ENCODE peak calls at places on chromosomes 5 and 9, in six cellular contexts. One of them, this sample, is unnamed.

GRCh38 chr9:125549465-125550215 is 157.4 kb downstream of the MAPKAP1 start:
- DNase-seq in H9: no peak
- DNase-seq in IMR-90: no peak
- DNase-seq in H1: no peak
- DNase-seq in mesendoderm: no peak
- DNase-seq in mesenchymal stem cell: no peak
- DNase-seq in this sample: no peak

GRCh38 chr9:137217276-137218211 is 4.5 kb downstream of the RNF208 start:
- DNase-seq in H9: peak; percentile 89
- DNase-seq in IMR-90: no peak
- DNase-seq in mesenchymal stem cell: peak; percentile 63
- DNase-seq in H1: peak; percentile 56
- DNase-seq in mesendoderm: peak; percentile 76
- DNase-seq in this sample: no peak

GRCh38 chr5:63128018-63128417 is 549.4 kb downstream of the LRRC70 start:
- DNase-seq in H9: no peak
- DNase-seq in mesendoderm: no peak
- DNase-seq in mesenchymal stem cell: no peak
- DNase-seq in IMR-90: no peak
- DNase-seq in H1: no peak
- DNase-seq in this sample: no peak

GRCh38 chr9:89179920-89180667 is 1.5 kb upstream of the SHC3 start:
- DNase-seq in H1: peak; percentile 75
- DNase-seq in mesendoderm: peak; percentile 97
- DNase-seq in mesenchymal stem cell: peak; percentile 98
- DNase-seq in IMR-90: peak; percentile 97
- DNase-seq in H9: peak; percentile 94
- DNase-seq in this sample: peak; percentile 91

GRCh38 chr5:126055348-126055729 is 367.9 kb upstream of the GRAMD2B start:
- DNase-seq in mesendoderm: no peak
- DNase-seq in mesenchymal stem cell: no peak
- DNase-seq in IMR-90: no peak
- DNase-seq in H9: no peak
- DNase-seq in H1: no peak
- DNase-seq in this sample: no peak

GRCh38 chr5:126043684-126044083 is 379.5 kb upstream of the GRAMD2B start:
- DNase-seq in H9: no peak
- DNase-seq in IMR-90: no peak
- DNase-seq in H1: no peak
- DNase-seq in mesendoderm: no peak
- DNase-seq in mesenchymal stem cell: peak; percentile 72
- DNase-seq in this sample: no peak

GRCh38 chr9:94480205-94480604 is 74.7 kb upstream of the PCAT7 start:
- DNase-seq in IMR-90: no peak
- DNase-seq in H1: no peak
- DNase-seq in mesenchymal stem cell: no peak
- DNase-seq in mesendoderm: no peak
- DNase-seq in H9: no peak
- DNase-seq in this sample: no peak

GRCh38 chr9:72427801-72428200 is 62.8 kb upstream of the ZFAND5 start:
- DNase-seq in IMR-90: no peak
- DNase-seq in mesenchymal stem cell: no peak
- DNase-seq in H1: no peak
- DNase-seq in mesendoderm: no peak
- DNase-seq in H9: no peak
- DNase-seq in this sample: no peak

GRCh38 chr9:12875216-12875615 is 100.4 kb downstream of the LURAP1L start:
- DNase-seq in H9: no peak
- DNase-seq in IMR-90: peak; percentile 55
- DNase-seq in mesenchymal stem cell: no peak
- DNase-seq in H1: no peak
- DNase-seq in mesendoderm: no peak
- DNase-seq in this sample: no peak

GRCh38 chr5:168353216-168353957 is 61.9 kb downstream of the WWC1 start:
- DNase-seq in IMR-90: peak; percentile 39
- DNase-seq in H1: no peak
- DNase-seq in mesendoderm: no peak
- DNase-seq in H9: no peak
- DNase-seq in mesenchymal stem cell: no peak
- DNase-seq in this sample: no peak

GRCh38 chr9:29212590-29213373 is 1639.5 kb upstream of the C9orf72 start:
- DNase-seq in mesenchymal stem cell: peak; percentile 47
- DNase-seq in H9: peak; percentile 57
- DNase-seq in H1: no peak
- DNase-seq in IMR-90: no peak
- DNase-seq in mesendoderm: peak; percentile 43
- DNase-seq in this sample: peak; percentile 24

GRCh38 chr9:7121055-7121454 is 363.3 kb downstream of the KDM4C start:
- DNase-seq in mesendoderm: no peak
- DNase-seq in IMR-90: no peak
- DNase-seq in H9: no peak
- DNase-seq in H1: no peak
- DNase-seq in mesenchymal stem cell: no peak
- DNase-seq in this sample: no peak

GRCh38 chr9:113222482-113222841 is 1.1 kb downstream of the SLC31A1 start:
- DNase-seq in H1: no peak
- DNase-seq in IMR-90: peak; percentile 22
- DNase-seq in mesenchymal stem cell: peak; percentile 50
- DNase-seq in mesendoderm: peak; percentile 15
- DNase-seq in H9: no peak
- DNase-seq in this sample: no peak

GRCh38 chr9:113221800-113222481 is 597 bp downstream of the SLC31A1 start:
- DNase-seq in H1: no peak
- DNase-seq in mesendoderm: peak; percentile 5
- DNase-seq in IMR-90: no peak
- DNase-seq in mesenchymal stem cell: peak; percentile 15
- DNase-seq in H9: no peak
- DNase-seq in this sample: peak; percentile 1

GRCh38 chr9:113219972-113220371 is 1.1 kb downstream of the FKBP15 start:
- DNase-seq in IMR-90: peak; percentile 84
- DNase-seq in mesenchymal stem cell: peak; percentile 91
- DNase-seq in mesendoderm: no peak
- DNase-seq in H1: no peak
- DNase-seq in H9: no peak
- DNase-seq in this sample: no peak

GRCh38 chr9:113220467-113221002 is 542 bp downstream of the FKBP15 start:
- DNase-seq in mesendoderm: no peak
- DNase-seq in IMR-90: no peak
- DNase-seq in H1: no peak
- DNase-seq in H9: no peak
- DNase-seq in mesenchymal stem cell: peak; percentile 33
- DNase-seq in this sample: peak; percentile 0

DNA sequence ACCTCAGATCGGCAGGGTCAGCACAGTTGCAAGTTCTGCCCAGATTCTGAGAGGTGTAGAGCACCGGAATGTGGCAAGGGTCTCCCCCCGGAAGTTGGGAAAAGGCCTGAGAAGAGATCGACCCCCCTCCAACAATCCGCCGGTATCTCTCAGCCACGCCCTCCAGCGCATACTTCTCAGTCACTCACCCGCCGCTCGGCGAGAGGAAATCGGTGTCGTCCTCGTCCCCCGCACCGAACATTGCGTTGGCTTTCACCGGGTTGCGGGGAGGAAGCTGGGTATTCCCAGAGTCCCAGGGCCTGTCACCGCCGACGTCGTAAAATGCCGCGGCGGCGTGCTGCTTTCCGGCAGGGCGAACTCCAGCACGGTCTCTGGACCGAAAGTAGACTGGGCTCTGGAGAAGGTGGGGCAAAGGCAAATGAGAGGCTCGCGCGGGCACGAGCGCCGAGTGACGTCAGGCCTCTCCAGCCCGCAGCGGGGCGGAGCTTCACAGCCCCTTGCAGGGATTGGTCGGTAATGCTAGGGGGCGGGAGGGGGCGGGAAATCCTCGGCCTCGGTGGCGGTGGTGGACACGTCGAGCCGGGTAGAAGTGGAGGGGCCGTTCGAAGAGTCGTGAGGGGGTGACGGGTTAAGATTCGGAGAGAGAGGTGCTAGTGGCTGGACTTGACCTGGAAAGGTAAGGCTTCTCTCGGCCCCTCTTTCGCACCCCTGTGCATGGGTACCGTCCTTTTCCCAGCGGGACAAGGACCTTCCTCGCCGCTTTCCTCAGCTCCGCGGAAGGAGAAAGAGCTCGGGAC is at the start of the genes FKBP15 and SLC31A1:
- DNase-seq in H1: peak; percentile 95
- DNase-seq in IMR-90: peak; percentile 99
- DNase-seq in mesendoderm: peak; percentile 99
- DNase-seq in H9: peak; percentile 99
- DNase-seq in mesenchymal stem cell: peak; percentile 99
- DNase-seq in this sample: peak; percentile 99
- H2BK15ac ChIP-seq in H1: no peak within 1 kb of the TSS
- H2BK15ac ChIP-seq in IMR-90: peak within 1 kb of the TSS; percentile 61
- H2BK15ac ChIP-seq in mesendoderm: no peak within 1 kb of the TSS
- H2BK15ac ChIP-seq in H9: no peak within 1 kb of the TSS
- H2BK15ac ChIP-seq in mesenchymal stem cell: no peak within 1 kb of the TSS
- H2BK15ac ChIP-seq in this sample: no peak within 1 kb of the TSS

GRCh38 chr9:95508968-95509850 is 7.6 kb downstream of the PTCH1 start:
- DNase-seq in mesenchymal stem cell: peak; percentile 98
- DNase-seq in mesendoderm: peak; percentile 99
- DNase-seq in H1: peak; percentile 92
- DNase-seq in H9: peak; percentile 96
- DNase-seq in IMR-90: peak; percentile 92
- DNase-seq in this sample: peak; percentile 97
- H2BK120ac ChIP-seq in mesenchymal stem cell: peak overlapping the region; percentile 97
- H2BK120ac ChIP-seq in mesendoderm: peak overlapping the region; percentile 48
- H2BK120ac ChIP-seq in H1: no peak overlapping the region
- H2BK120ac ChIP-seq in H9: no peak overlapping the region
- H2BK120ac ChIP-seq in IMR-90: no peak overlapping the region
- H2BK120ac ChIP-seq in this sample: peak overlapping the region; percentile 62

GRCh38 chr9:121567142-121568100 is 67.8 kb upstream of the GGTA1 start:
- DNase-seq in H1: no peak
- DNase-seq in IMR-90: peak; percentile 28
- DNase-seq in mesendoderm: no peak
- DNase-seq in mesenchymal stem cell: no peak
- DNase-seq in H9: no peak
- DNase-seq in this sample: no peak

GRCh38 chr9:121568101-121568460 is 68.4 kb upstream of the GGTA1 start:
- DNase-seq in IMR-90: no peak
- DNase-seq in H1: no peak
- DNase-seq in mesenchymal stem cell: no peak
- DNase-seq in H9: no peak
- DNase-seq in mesendoderm: no peak
- DNase-seq in this sample: no peak

GRCh38 chr9:121568541-121569265 is 69.1 kb upstream of the GGTA1 start:
- DNase-seq in H1: no peak
- DNase-seq in mesendoderm: no peak
- DNase-seq in H9: no peak
- DNase-seq in IMR-90: peak; percentile 24
- DNase-seq in mesenchymal stem cell: no peak
- DNase-seq in this sample: no peak

GRCh38 chr9:121566401-121567141 is 66.9 kb upstream of the GGTA1 start:
- DNase-seq in mesendoderm: no peak
- DNase-seq in H9: no peak
- DNase-seq in H1: no peak
- DNase-seq in IMR-90: peak; percentile 79
- DNase-seq in mesenchymal stem cell: peak; percentile 42
- DNase-seq in this sample: no peak

GRCh38 chr9:121569266-121569648 is 69.6 kb upstream of the GGTA1 start:
- DNase-seq in H1: no peak
- DNase-seq in IMR-90: no peak
- DNase-seq in mesendoderm: no peak
- DNase-seq in mesenchymal stem cell: no peak
- DNase-seq in H9: no peak
- DNase-seq in this sample: no peak
- H2BK15ac ChIP-seq in H1: no peak overlapping the region
- H2BK15ac ChIP-seq in IMR-90: no peak overlapping the region
- H2BK15ac ChIP-seq in mesendoderm: no peak overlapping the region
- H2BK15ac ChIP-seq in mesenchymal stem cell: no peak overlapping the region
- H2BK15ac ChIP-seq in H9: no peak overlapping the region
- H2BK15ac ChIP-seq in this sample: no peak overlapping the region

GRCh38 chr9:113278840-113279239 is 3.4 kb downstream of the PRPF4 start:
- DNase-seq in H9: no peak
- DNase-seq in mesendoderm: no peak
- DNase-seq in H1: no peak
- DNase-seq in mesenchymal stem cell: no peak
- DNase-seq in IMR-90: no peak
- DNase-seq in this sample: no peak

GRCh38 chr9:113274474-113275146 is 762 bp downstream of the CDC26 start:
- DNase-seq in H1: no peak
- DNase-seq in H9: no peak
- DNase-seq in IMR-90: peak; percentile 64
- DNase-seq in mesenchymal stem cell: peak; percentile 80
- DNase-seq in mesendoderm: peak; percentile 77
- DNase-seq in this sample: peak; percentile 71

GRCh38 chr9:113269871-113270270 is 5.5 kb downstream of the CDC26 start:
- DNase-seq in mesendoderm: no peak
- DNase-seq in mesenchymal stem cell: no peak
- DNase-seq in H1: no peak
- DNase-seq in IMR-90: no peak
- DNase-seq in H9: no peak
- DNase-seq in this sample: no peak

GRCh38 chr9:113281356-113281755 is 5.9 kb downstream of the PRPF4 start:
- DNase-seq in IMR-90: no peak
- DNase-seq in mesenchymal stem cell: no peak
- DNase-seq in mesendoderm: no peak
- DNase-seq in H1: no peak
- DNase-seq in H9: no peak
- DNase-seq in this sample: no peak

GRCh38 chr9:113275147-113276131 is at the start of the genes CDC26 and PRPF4:
- DNase-seq in H1: peak; percentile 89
- DNase-seq in mesendoderm: peak; percentile 100
- DNase-seq in mesenchymal stem cell: peak; percentile 99
- DNase-seq in H9: peak; percentile 99
- DNase-seq in IMR-90: peak; percentile 99
- DNase-seq in this sample: peak; percentile 97
- H2BK120ac ChIP-seq in H1: no peak within 1 kb of the TSS
- H2BK120ac ChIP-seq in mesendoderm: no peak within 1 kb of the TSS
- H2BK120ac ChIP-seq in mesenchymal stem cell: peak within 1 kb of the TSS; percentile 23
- H2BK120ac ChIP-seq in H9: no peak within 1 kb of the TSS
- H2BK120ac ChIP-seq in IMR-90: peak within 1 kb of the TSS; percentile 36
- H2BK120ac ChIP-seq in this sample: no peak within 1 kb of the TSS

GRCh38 chr5:115611873-115612272 is 9.6 kb upstream of the TICAM2 start:
- DNase-seq in H9: no peak
- DNase-seq in H1: no peak
- DNase-seq in mesendoderm: no peak
- DNase-seq in IMR-90: no peak
- DNase-seq in mesenchymal stem cell: no peak
- DNase-seq in this sample: no peak
- H2BK15ac ChIP-seq in H9: no peak overlapping the region
- H2BK15ac ChIP-seq in H1: no peak overlapping the region
- H2BK15ac ChIP-seq in mesendoderm: no peak overlapping the region
- H2BK15ac ChIP-seq in IMR-90: no peak overlapping the region
- H2BK15ac ChIP-seq in mesenchymal stem cell: no peak overlapping the region
- H2BK15ac ChIP-seq in this sample: no peak overlapping the region

This sample was measured in neuronal stem cell.